ENCODE peak calls at places on chromosomes 11 and 22, in five cellular contexts. X is A549, F is K562, Q is H1, O is GM12878. V is an unnamed sample.

GRCh38 chr11:19552684-19553083 is 160.0 kb upstream of the NAV2 start:
- DNase-seq in X (no peak), F (no peak), Q (no peak), O (no peak), V (no peak)

GRCh38 chr11:73335204-73335923 is 27.3 kb downstream of the ARHGEF17 start:
- DNase-seq in X (peak), F (peak), Q (peak), O (no peak), V (peak)

GRCh38 chr22:42344391-42344861 is 74.0 kb upstream of the TCF20 start:
- DNase-seq in X (no peak), F (no peak), Q (peak), O (no peak), V (no peak)

GRCh38 chr11:110032957-110033570 is 60.1 kb upstream of the ZC3H12C start:
- DNase-seq in X (no peak), F (no peak), Q (no peak), O (no peak), V (no peak)

GRCh38 chr22:46693634-46694422 is 44.2 kb downstream of the CERK start:
- DNase-seq in X (no peak), F (no peak), Q (no peak), O (no peak), V (no peak)

GRCh38 chr11:129089279-129089678 is 102.8 kb downstream of the ARHGAP32 start:
- DNase-seq in X (no peak), F (no peak), Q (no peak), O (no peak), V (no peak)

GRCh38 chr11:96090711-96091110 is 166.8 kb upstream of the MTMR2 start:
- DNase-seq in X (no peak), F (no peak), Q (no peak), O (no peak), V (peak)

GRCh38 chr11:104856607-104857006 is 41.7 kb downstream of the CASP12 start:
- DNase-seq in X (no peak), F (no peak), Q (no peak), O (no peak), V (no peak)

GRCh38 chr11:102516179-102516578 is 14.4 kb downstream of the MMP7 start:
- DNase-seq in X (no peak), F (no peak), Q (no peak), O (no peak), V (no peak)

GRCh38 chr11:122207505-122207904 is 91.5 kb upstream of the BLID start:
- DNase-seq in X (no peak), F (no peak), Q (no peak), O (no peak), V (no peak)

GRCh38 chr11:115502636-115503082 is 1.6 kb downstream of the CADM1 start:
- DNase-seq in X (no peak), F (no peak), Q (peak), O (no peak), V (peak)

GRCh38 chr11:5363712-5364111 is 12.4 kb downstream of the OR51B6 start:
- DNase-seq in X (no peak), F (no peak), Q (no peak), O (no peak), V (no peak)

GRCh38 chr11:120034881-120035620 is 102.9 kb downstream of the TRIM29 start:
- DNase-seq in X (no peak), F (no peak), Q (peak), O (no peak), V (no peak)

GRCh38 chr11:22115470-22116037 is 77.3 kb upstream of the ANO5 start:
- DNase-seq in X (no peak), F (no peak), Q (no peak), O (no peak), V (no peak)

GRCh38 chr22:25970348-25970995 is 198.8 kb upstream of the SEZ6L start:
- DNase-seq in X (no peak), F (no peak), Q (no peak), O (no peak), V (no peak)

GRCh38 chr11:27249208-27249509 is 113.9 kb downstream of the CCDC34 start:
- DNase-seq in X (no peak), F (no peak), Q (no peak), O (no peak), V (no peak)

GRCh38 chr11:206002-206384 is 1.2 kb downstream of the BET1L start:
- DNase-seq in X (no peak), F (no peak), Q (no peak), O (no peak), V (no peak)

GRCh38 chr11:21511835-21512440 is 680.9 kb upstream of the ANO5 start:
- DNase-seq in X (peak), F (peak), Q (peak), O (no peak), V (peak)

GRCh38 chr11:19253149-19253540 is 12.4 kb upstream of the E2F8 start:
- DNase-seq in X (no peak), F (no peak), Q (no peak), O (no peak), V (no peak)

GRCh38 chr22:43090130-43090789 is 1.1 kb upstream of the TTLL1 start:
- DNase-seq in X (peak), F (peak), Q (no peak), O (peak), V (peak)

GRCh38 chr22:16601437-16602223 is 9.0 kb upstream of the CCT8L2 start:
- DNase-seq in X (no peak), F (peak), Q (no peak), O (no peak), V (no peak)

GRCh38 chr11:30406978-30407762 is 84.3 kb downstream of the ARL14EP start:
- DNase-seq in X (no peak), F (no peak), Q (no peak), O (no peak), V (peak)

GRCh38 chr22:44351037-44351436 is 38.3 kb upstream of the SHISAL1 start:
- DNase-seq in X (no peak), F (no peak), Q (no peak), O (no peak), V (no peak)

GRCh38 chr11:72139500-72139899 is 4.0 kb downstream of the FOLR3 start:
- DNase-seq in X (no peak), F (no peak), Q (no peak), O (no peak), V (no peak)

DNA sequence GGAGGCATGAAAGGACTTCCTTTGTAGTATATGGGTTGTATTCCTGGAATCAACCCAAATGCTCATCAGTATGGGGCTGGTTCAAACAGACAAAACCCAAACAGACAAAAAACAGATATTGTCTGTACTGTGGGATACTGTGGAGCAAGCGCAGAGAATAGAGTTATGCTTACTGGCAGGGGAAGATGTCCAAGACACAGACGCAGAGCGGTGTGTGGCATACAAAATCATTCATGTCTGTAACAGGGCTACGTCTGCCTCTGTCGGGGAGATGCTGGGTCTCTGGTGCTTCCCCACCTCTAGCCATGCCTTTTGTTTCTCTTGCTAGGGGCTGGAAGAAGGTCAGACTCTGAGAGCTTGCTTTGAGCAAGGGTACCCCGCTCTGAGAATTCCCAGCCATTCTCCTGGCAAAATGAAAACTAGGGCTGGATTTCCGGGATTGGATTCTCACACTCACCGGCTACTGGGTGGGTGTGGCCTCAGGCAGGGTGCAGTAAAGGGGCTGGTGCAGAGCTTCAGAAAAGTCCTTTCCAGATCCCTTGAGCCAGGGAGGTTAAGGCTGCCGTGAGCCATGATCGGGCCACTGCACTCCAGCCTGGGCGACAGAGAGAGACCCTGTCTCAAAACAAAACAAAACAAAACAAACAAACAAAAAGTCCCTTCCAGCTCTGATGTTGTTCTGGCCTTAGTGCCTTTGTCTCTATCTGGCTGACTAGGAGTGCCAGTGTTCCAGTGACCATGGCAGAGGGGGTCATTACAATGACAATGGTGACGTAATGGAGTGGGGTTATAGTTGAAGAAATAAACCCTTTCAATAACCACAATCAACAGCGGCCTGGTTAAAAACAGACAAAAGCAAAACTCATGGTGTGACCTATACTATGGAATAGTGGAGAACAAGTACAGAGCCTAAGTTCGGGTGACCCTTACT is 2.9 kb upstream of the ABCC8 start:
- DNase-seq in X (peak), F (peak), Q (peak), O (no peak), V (no peak)
- TF ChIP-seq KDM1A in X (no peak), F (no peak), Q (no peak), O (no peak), V (no peak)

GRCh38 chr11:33689506-33689905 is 11.1 kb downstream of the C11orf91 start:
- DNase-seq in X (no peak), F (no peak), Q (peak), O (no peak), V (no peak)

GRCh38 chr11:33690290-33691050 is 10.2 kb downstream of the C11orf91 start:
- DNase-seq in X (peak), F (no peak), Q (no peak), O (no peak), V (peak)

GRCh38 chr11:33691051-33691864 is 9.4 kb downstream of the C11orf91 start:
- DNase-seq in X (peak), F (no peak), Q (no peak), O (no peak), V (peak)

GRCh38 chr11:33687733-33688479 is 12.7 kb downstream of the C11orf91 start:
- DNase-seq in X (peak), F (peak), Q (peak), O (peak), V (peak)

DNA sequence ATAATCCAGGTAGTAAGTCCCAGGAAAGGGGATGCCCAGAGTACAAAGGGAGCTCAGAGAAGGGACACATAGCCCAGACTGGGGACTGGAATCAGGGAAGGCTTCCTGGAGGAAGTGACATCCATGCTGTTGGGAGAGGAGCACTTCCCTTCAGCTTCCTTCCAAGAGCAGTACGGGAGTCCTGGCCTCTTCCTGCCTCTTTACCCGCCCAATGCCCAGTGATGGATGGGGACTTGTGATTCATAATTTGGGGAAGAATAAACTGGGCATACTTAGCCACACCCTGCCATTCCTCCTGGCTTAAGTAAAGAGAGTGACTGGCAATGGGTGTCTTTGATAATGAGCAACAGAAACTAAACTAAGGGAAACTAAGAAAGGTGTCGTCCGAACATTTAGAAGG is 11.5 kb downstream of the C11orf91 start:
- DNase-seq in X (no peak), F (no peak), Q (no peak), O (no peak), V (no peak)
- TF ChIP-seq KDM1A in X (no peak), F (no peak), Q (no peak), O (no peak), V (no peak)

GRCh38 chr22:27032121-27032761 is 374.9 kb downstream of the MIAT start:
- DNase-seq in X (no peak), F (no peak), Q (peak), O (no peak), V (no peak)
- TF ChIP-seq KDM1A in X (no peak), F (no peak), Q (no peak), O (no peak), V (no peak)

GRCh38 chr11:34632105-34632780 is 11.3 kb downstream of the EHF start:
- DNase-seq in X (no peak), F (no peak), Q (no peak), O (no peak), V (no peak)

GRCh38 chr11:34633640-34633989 is 12.7 kb downstream of the EHF start:
- DNase-seq in X (no peak), F (no peak), Q (no peak), O (no peak), V (no peak)

GRCh38 chr11:34630544-34630943 is 9.7 kb downstream of the EHF start:
- DNase-seq in X (no peak), F (no peak), Q (no peak), O (no peak), V (no peak)

GRCh38 chr11:34631297-34631696 is 10.4 kb downstream of the EHF start:
- DNase-seq in X (no peak), F (no peak), Q (no peak), O (no peak), V (no peak)

DNA sequence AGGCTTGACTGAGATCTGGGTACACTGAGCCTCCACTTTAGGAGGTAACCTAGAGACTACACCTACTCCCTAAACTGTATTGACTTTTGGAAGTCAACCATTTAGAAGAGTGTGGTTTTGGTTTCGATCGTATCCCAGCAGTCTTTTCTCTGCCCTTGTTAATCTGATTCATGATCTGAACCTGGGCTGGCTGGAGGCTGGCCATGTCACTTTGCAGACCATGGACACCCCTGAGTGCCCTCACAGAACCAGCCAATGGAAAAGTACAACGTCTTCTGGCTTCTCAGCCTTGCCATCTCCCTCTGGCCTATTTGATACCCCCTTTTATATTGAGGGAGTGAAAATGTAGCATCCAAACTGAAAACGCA is 10.8 kb downstream of the EHF start:
- DNase-seq in X (no peak), F (no peak), Q (no peak), O (no peak), V (no peak)
- TF ChIP-seq KDM1A in X (no peak), F (no peak), Q (no peak), O (no peak), V (no peak)

DNA sequence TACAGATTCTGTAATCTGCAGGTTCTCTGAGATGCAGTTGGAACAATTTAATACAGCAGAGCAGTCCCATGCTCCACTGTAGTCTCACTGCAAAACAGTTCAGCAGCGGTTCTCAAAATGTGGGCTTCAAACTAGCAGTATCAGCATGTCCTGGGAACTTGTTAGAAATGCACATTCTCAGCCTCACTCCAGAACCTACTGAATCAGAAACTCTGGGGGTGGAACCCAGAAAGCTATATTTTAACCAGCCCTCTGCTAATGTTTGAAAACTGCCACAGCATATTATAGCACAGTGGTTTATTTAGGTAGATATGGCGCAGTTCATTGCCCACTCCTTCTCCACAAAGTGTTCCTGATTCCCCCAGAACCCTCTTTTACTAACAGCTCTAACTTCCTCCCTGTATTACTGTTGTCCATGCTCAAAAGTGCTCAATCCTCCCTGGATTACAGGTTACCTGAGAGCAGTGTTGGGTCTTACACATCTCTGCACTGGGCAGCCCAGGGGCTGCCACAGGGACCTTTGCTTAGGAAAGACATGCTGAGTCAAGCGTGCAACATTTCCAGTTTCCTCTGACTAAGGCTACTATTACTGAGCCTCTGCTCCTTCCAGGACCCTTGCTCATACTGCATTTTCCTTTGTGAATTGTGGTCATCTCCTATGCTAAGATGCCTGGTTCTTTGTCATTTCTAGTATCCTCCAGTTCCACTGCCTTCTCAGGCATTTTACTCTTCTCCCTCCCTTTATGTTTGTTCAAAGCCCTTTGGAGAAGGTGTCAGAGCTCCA is 7.7 kb upstream of the DGAT2 start:
- DNase-seq in X (no peak), F (no peak), Q (no peak), O (no peak), V (no peak)
- TF ChIP-seq KDM1A in X (no peak), F (no peak), Q (no peak), O (no peak), V (no peak)

DNA sequence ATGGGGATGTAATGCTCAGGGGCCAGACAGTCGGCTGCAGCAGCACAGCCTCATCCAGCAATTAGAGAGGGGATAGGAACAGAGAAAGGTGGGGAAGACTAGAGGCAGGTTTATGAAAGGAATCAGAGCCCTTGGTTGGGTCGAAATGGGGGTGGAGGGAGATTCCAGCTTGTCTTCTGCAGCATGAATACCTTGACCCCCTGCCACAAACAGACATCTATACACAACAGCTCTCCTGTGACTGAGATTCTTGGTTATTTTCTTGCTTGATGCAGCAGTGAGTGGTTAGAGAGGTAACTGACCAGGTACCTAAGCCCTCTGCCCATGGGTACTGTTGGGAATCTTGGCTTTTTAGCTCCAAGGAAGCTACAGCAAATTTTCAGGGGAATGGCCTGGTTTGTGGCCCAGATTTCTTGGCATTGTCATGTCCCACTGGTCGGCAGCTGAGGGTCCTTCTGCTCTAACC is at the start of gene TRIM49D1:
- DNase-seq in X (no peak), F (no peak), Q (no peak), O (no peak), V (no peak)
- TF ChIP-seq KDM1A in X (no peak), F (no peak), Q (no peak), O (no peak), V (no peak)